ENCODE peak calls at places on chromosomes 11 and 22, in six cellular contexts. H is choroid plexus epithelial cell, Y is GM23338, L is AG10803, F is mucosa of descending colon, M is fibroblast of the aortic adventitia. S is an unnamed sample.

GRCh38 chr11:134486704-134487103 is 74.7 kb upstream of the B3GAT1 start:
- DNase-seq in H (no peak), Y (no peak), L (no peak), F (no peak), M (no peak), S (no peak)

GRCh38 chr22:48368975-48369525 is 1458.6 kb downstream of the BRD1 start:
- DNase-seq in H (no peak), Y (no peak), L (no peak), F (no peak), M (no peak), S (no peak)

GRCh38 chr11:64334764-64335741 is 5.0 kb upstream of the CCDC88B start:
- DNase-seq in H (peak), Y (peak), L (peak), F (peak), M (peak), S (peak)

GRCh38 chr11:34869425-34869824 is 46.8 kb downstream of the APIP start:
- DNase-seq in H (peak), Y (peak), L (no peak), F (no peak), M (no peak), S (peak)

GRCh38 chr11:8178297-8178696 is 9.5 kb upstream of the RIC3 start:
- DNase-seq in H (no peak), Y (no peak), L (no peak), F (no peak), M (no peak), S (no peak)

GRCh38 chr11:10318527-10318802 is 13.6 kb downstream of the ADM start:
- DNase-seq in H (no peak), Y (peak), L (no peak), F (peak), M (no peak), S (no peak)

GRCh38 chr11:119081682-119082081 is 3.0 kb upstream of the HMBS start:
- DNase-seq in H (no peak), Y (no peak), L (no peak), F (no peak), M (no peak), S (no peak)

GRCh38 chr11:57288771-57289579 is 35.8 kb downstream of the TNKS1BP1 start:
- DNase-seq in H (peak), Y (peak), L (peak), F (peak), M (peak), S (no peak)

GRCh38 chr11:8601376-8602133 is 7.5 kb upstream of the STK33 start:
- DNase-seq in H (no peak), Y (no peak), L (peak), F (no peak), M (no peak), S (no peak)

GRCh38 chr11:18527512-18527911 is 770 bp upstream of the TSG101 start:
- DNase-seq in H (peak), Y (no peak), L (peak), F (no peak), M (peak), S (peak)

GRCh38 chr11:47616726-47617416 is 22.7 kb upstream of the C1QTNF4 start:
- DNase-seq in H (peak), Y (peak), L (peak), F (no peak), M (peak), S (peak)

GRCh38 chr11:57883630-57884029 is 122.0 kb downstream of the CTNND1 start:
- DNase-seq in H (no peak), Y (no peak), L (no peak), F (no peak), M (no peak), S (no peak)

GRCh38 chr11:32172771-32173170 is 81.9 kb downstream of the RCN1 start:
- DNase-seq in H (no peak), Y (peak), L (peak), F (no peak), M (peak), S (no peak)

GRCh38 chr11:2212411-2213251 is 41.0 kb upstream of the TH start:
- DNase-seq in H (no peak), Y (no peak), L (no peak), F (no peak), M (no peak), S (no peak)

GRCh38 chr11:122230387-122230760 is 114.4 kb upstream of the BLID start:
- DNase-seq in H (no peak), Y (no peak), L (peak), F (no peak), M (peak), S (no peak)

GRCh38 chr22:25564320-25564978 is at the start of gene GRK3:
- DNase-seq in H (peak), Y (peak), L (peak), F (peak), M (peak), S (peak)

GRCh38 chr11:119359365-119360229 is 13.1 kb upstream of the MFRP start:
- DNase-seq in H (no peak), Y (no peak), L (no peak), F (no peak), M (no peak), S (no peak)

GRCh38 chr11:32790916-32791315 is 3.5 kb downstream of the CCDC73 start:
- DNase-seq in H (no peak), Y (no peak), L (no peak), F (no peak), M (no peak), S (no peak)

GRCh38 chr22:31947296-31947695 is 3.0 kb downstream of the YWHAH start:
- DNase-seq in H (peak), Y (no peak), L (no peak), F (no peak), M (no peak), S (no peak)
- TF ChIP-seq CTCF in H (peak), Y (peak), L (peak), F (no peak), M (peak), S (peak)

GRCh38 chr11:62505784-62506145 is 40.8 kb downstream of the AHNAK start:
- DNase-seq in H (no peak), Y (no peak), L (no peak), F (no peak), M (no peak), S (no peak)
- H3K4me3 ChIP-seq in H (peak), Y (peak), L (peak), F (no peak), M (no peak), S (no peak)

GRCh38 chr11:27688076-27688475 is 12.2 kb downstream of the BDNF start:
- DNase-seq in H (no peak), Y (peak), L (no peak), F (no peak), M (no peak), S (no peak)
- TF ChIP-seq CTCF in H (no peak), Y (no peak), L (no peak), F (no peak), M (no peak), S (no peak)

DNA sequence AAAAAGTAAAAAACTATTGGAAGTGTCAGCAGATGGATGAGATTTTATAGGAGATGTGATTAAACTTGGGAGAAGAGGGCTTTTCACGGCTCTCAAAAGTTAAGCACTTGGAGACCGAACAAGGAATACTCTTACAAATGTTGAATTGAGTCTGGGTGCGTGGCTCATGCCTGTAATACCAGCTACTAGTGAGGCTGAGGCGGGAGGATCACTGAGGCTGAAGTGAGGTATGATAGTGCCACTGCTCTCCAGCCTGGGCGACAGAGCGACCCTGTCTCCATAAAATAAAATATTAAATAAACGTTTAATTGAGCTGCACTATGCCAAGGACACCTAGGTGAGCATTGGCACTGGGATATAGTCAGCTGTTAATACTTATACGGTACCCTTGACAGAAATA is 1.9 kb downstream of the CEP57 start:
- DNase-seq in H (no peak), Y (no peak), L (no peak), F (no peak), M (no peak), S (no peak)
- H3K4me3 ChIP-seq in H (no peak), Y (peak), L (no peak), F (no peak), M (no peak), S (peak)

DNA sequence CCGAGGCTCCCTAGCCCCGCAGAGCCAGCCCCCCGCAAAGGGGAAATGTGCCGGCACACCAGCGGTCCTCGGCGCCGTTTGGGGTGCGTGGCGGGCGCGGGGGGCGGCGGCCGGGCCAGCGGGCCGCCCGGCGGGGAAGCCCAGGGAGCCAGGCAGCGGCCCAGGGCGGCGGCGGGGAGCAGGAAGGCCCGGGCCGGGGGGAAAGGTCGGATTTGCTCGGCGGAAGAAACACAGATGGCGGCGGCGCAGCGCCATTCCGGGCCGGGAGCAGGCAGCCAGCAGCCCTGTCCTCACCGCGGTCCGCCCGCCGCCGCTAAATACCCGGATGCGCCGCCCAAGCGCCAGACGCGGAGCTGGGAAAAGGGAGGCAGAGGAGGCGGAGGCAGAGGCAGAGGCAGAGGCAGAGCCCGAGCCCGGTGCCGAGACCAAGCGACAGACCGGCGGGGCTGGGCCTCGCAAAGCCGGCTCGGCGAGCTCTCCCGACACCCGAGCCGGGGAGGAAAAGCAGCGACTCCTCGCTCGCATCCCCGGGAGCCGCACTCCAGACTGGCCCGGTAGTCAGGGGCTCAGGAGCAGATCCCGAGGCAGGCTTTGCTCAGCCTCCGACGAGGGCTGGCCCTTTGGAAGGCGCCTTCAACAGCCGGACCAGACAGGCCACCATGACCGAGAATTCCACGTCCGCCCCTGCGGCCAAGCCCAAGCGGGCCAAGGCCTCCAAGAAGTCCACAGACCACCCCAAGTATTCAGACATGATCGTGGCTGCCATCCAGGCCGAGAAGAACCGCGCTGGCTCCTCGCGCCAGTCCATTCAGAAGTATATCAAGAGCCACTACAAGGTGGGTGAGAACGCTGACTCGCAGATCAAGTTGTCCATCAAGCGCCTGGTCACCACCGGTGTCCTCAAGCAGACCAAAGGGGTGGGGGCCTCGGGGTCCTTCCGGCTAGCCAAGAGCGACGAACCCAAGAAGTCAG is 2.6 kb upstream of the GCAT start:
- DNase-seq in H (peak), Y (peak), L (peak), F (peak), M (peak), S (peak)
- TF ChIP-seq CTCF in H (no peak), Y (no peak), L (no peak), F (no peak), M (no peak), S (no peak)

GRCh38 chr11:130421697-130422096 is 6.7 kb downstream of the ADAMTS8 start:
- DNase-seq in H (no peak), Y (no peak), L (no peak), F (no peak), M (no peak), S (no peak)

GRCh38 chr11:130421199-130421585 is 7.2 kb downstream of the ADAMTS8 start:
- DNase-seq in H (no peak), Y (no peak), L (no peak), F (no peak), M (no peak), S (no peak)

GRCh38 chr11:130422251-130422995 is 6.0 kb downstream of the ADAMTS8 start:
- DNase-seq in H (no peak), Y (no peak), L (no peak), F (no peak), M (no peak), S (no peak)

GRCh38 chr11:130418756-130419155 is 9.7 kb downstream of the ADAMTS8 start:
- DNase-seq in H (peak), Y (no peak), L (peak), F (no peak), M (peak), S (no peak)

DNA sequence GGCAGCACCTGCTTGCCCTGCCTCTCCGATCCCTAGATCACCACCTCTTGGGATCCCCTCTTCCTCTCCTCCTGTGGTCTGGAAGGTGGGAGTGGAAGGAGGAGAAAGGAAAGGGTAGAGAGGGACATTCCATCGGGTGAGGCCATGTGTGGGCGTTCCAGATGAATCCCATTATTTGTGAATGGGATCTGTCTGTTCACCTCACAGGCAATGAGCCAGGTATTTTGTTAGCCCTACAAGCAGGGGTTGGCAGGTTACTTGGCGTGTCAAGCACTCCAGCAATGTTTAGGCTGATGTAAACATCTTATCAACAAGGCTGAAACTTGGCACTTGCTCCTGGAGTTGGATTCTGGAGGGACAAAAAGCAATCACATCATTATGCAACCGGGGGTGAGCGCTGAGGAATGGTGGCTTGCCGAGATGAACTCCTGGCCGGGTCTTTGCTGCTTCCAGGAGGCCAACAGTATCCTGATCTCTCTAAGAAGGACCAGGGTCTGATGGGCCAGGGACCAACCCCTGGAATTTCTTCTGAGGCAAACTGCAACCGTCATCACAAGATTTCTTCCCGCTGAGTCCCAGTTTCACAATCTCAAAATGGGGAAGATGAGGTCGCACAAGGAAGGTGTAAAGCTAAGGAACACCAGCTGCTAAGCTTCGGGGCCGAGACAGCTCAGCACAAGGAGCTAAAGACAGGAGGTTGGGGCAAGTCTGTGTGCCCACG is 7.8 kb downstream of the ADAMTS8 start:
- DNase-seq in H (peak), Y (no peak), L (no peak), F (no peak), M (peak), S (no peak)
- H3K4me3 ChIP-seq in H (no peak), Y (no peak), L (no peak), F (no peak), M (no peak), S (no peak)

DNA sequence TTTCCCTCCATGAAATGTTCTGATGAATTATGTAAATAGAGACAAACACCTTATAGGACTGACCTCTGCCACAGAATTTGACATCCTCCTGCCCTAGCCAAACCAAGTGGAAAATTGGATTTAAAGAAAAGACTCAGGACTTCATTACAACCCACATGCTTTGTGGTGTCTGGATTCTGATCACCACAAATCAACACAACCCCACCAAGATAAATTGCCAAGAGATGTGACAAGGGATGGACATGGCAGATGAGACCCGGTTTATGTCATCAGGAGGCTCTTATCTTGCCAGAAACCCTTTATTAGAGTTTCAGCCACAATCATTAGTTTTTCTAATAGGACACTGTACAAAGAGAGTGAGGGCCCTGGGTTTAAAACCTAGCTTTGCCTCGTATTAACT is 57.9 kb upstream of the SLC6A5 start:
- DNase-seq in H (no peak), Y (no peak), L (no peak), F (no peak), M (no peak), S (no peak)
- TF ChIP-seq CTCF in H (no peak), Y (no peak), L (no peak), F (no peak), M (no peak), S (no peak)

DNA sequence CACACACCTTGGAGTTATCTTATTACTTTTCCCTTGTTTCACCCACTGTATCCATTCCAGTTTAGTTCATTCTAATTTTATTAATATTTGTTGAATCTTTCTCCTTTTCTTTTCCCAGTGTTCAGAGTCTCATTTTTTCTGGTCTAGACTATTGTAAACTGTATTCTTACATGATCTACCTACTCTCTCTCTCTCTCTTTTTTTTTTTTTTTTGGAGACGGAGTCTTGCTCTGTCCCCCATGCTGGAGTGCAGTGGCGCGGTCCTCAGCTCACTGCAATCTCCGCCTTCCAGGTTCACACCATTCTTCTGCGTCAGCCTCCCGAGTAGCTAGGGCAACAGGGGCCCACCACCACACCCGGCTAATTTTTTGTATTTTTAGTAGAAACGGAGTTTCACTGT is 2.1 kb downstream of the ANKRD42 start:
- DNase-seq in H (no peak), Y (no peak), L (no peak), F (no peak), M (no peak), S (no peak)
- H3K4me3 ChIP-seq in H (no peak), Y (no peak), L (peak), F (no peak), M (peak), S (peak)

GRCh38 chr11:124757320-124757719 is 4.8 kb downstream of the ESAM start:
- DNase-seq in H (no peak), Y (no peak), L (no peak), F (no peak), M (no peak), S (no peak)

GRCh38 chr11:124760205-124760652 is 1.9 kb downstream of the ESAM start:
- DNase-seq in H (no peak), Y (no peak), L (no peak), F (peak), M (no peak), S (no peak)

GRCh38 chr11:124759268-124760204 is 2.6 kb downstream of the ESAM start:
- DNase-seq in H (no peak), Y (peak), L (no peak), F (peak), M (no peak), S (no peak)

GRCh38 chr11:124756753-124757227 is 4.7 kb upstream of the VSIG2 start:
- DNase-seq in H (no peak), Y (peak), L (no peak), F (no peak), M (no peak), S (no peak)

GRCh38 chr11:124758355-124759267 is 3.5 kb downstream of the ESAM start:
- DNase-seq in H (peak), Y (peak), L (peak), F (peak), M (peak), S (peak)
- TF ChIP-seq CTCF in H (peak), Y (peak), L (peak), F (peak), M (peak), S (peak)